ENCODE peak calls at places on chromosomes 12 and 14, in five cellular contexts. F is lung, E is GM12878, H is OCI-LY7, O is endodermal cell. B is an unnamed sample.
A peak's percentile ranks its signal among the peaks of the same experiment; 100 is the strongest.

GRCh38 chr14:21039585-21040369 is 2.4 kb upstream of the RNASE7 start:
- DNase-seq in O (peak; percentile 79), H (peak; percentile 47), E (no peak), F (no peak), B (no peak)

GRCh38 chr12:31890295-31891285 is 68.6 kb upstream of the RESF1 start:
- DNase-seq in F (no peak), H (peak; percentile 64), E (no peak), O (no peak), B (no peak)

GRCh38 chr14:70315942-70316341 is 43.5 kb downstream of the COX16 start:
- DNase-seq in F (no peak), H (no peak), O (no peak), E (no peak), B (no peak)

GRCh38 chr12:73547421-73547820 is 990.2 kb upstream of the ATXN7L3B start:
- DNase-seq in F (no peak), O (no peak), H (no peak), E (no peak), B (no peak)

GRCh38 chr14:32633930-32634329 is 304.7 kb upstream of the NPAS3 start:
- DNase-seq in H (no peak), F (no peak), O (no peak), E (no peak), B (no peak)

GRCh38 chr14:59159169-59159568 is 29.3 kb upstream of the DAAM1 start:
- DNase-seq in E (no peak), O (no peak), F (no peak), H (no peak), B (no peak)

GRCh38 chr14:76996563-76997146 is 31.9 kb downstream of the IRF2BPL start:
- DNase-seq in F (no peak), E (no peak), O (no peak), H (no peak), B (no peak)

GRCh38 chr12:123075591-123076171 is 75.2 kb downstream of the PITPNM2 start:
- DNase-seq in O (peak; percentile 92), E (no peak), H (peak; percentile 63), F (peak; percentile 36), B (peak; percentile 69)

GRCh38 chr14:59187802-59188460 is 536 bp upstream of the DAAM1 start:
- DNase-seq in H (peak; percentile 81), F (no peak), E (no peak), O (no peak), B (peak; percentile 31)

GRCh38 chr12:57522887-57523705 is 472 bp downstream of the MBD6 start:
- DNase-seq in F (peak; percentile 76), H (peak; percentile 73), O (peak; percentile 88), E (no peak), B (peak; percentile 36)

GRCh38 chr12:64221656-64222010 is 463 bp downstream of the KICS2 start:
- DNase-seq in H (peak; percentile 59), F (peak; percentile 88), E (peak; percentile 9), O (peak; percentile 98), B (no peak)

GRCh38 chr14:52473557-52473956 is 78.7 kb downstream of the TXNDC16 start:
- DNase-seq in E (no peak), H (peak; percentile 14), O (no peak), F (no peak), B (no peak)

GRCh38 chr12:3216726-3217682 is 139.8 kb downstream of the TSPAN9 start:
- DNase-seq in H (no peak), E (no peak), F (no peak), O (no peak), B (no peak)

GRCh38 chr12:75389061-75389460 is 1.8 kb upstream of the GLIPR1L2 start:
- DNase-seq in E (no peak), O (no peak), F (no peak), H (no peak), B (no peak)

GRCh38 chr12:62403031-62403430 is 63.6 kb upstream of the MON2 start:
- DNase-seq in O (no peak), E (no peak), F (no peak), H (no peak), B (no peak)

GRCh38 chr12:44968960-44969359 is 81.9 kb downstream of the DBX2 start:
- DNase-seq in F (no peak), E (no peak), H (no peak), O (no peak), B (no peak)

GRCh38 chr12:44976246-44976645 is 74.7 kb downstream of the DBX2 start:
- DNase-seq in H (no peak), F (no peak), O (no peak), E (no peak), B (no peak)

GRCh38 chr12:44972746-44973421 is 78.0 kb downstream of the DBX2 start:
- DNase-seq in H (peak; percentile 19), F (no peak), O (peak; percentile 85), E (no peak), B (no peak)
- TF ChIP-seq CTCF in H (peak; percentile 76), F (no peak), O (peak; percentile 84), E (peak; percentile 54), B (peak; percentile 29)

DNA sequence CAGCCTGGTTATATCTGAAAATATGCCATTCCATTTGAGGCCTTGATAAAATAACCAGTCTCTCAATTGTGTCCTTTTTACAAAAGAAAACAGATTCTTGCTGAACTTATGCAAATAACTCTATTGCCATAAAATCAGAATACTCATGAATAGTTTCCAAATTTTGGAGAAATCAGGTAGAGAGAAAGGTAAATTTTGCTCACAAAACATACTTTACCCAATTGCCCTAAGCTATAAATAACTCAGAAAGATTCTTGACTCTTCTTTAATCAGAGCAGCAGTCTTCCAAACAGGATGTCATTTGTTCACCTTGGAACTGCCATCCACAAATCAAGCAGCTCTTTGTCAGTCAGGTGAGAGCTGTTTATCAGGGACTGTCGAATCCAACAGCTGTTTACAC is 12.6 kb downstream of the ZNF26 start:
- DNase-seq in F (no peak), E (no peak), H (peak; percentile 14), O (no peak), B (no peak)
- H3K9me3 ChIP-seq in F (peaks cover 4% of the 10 kb centered on the region), E (peaks cover 46% of the 10 kb centered on the region), H (peaks cover 60% of the 10 kb centered on the region), O (peaks cover 94% of the 10 kb centered on the region), B (peaks cover 95% of the 10 kb centered on the region)

GRCh38 chr14:75672588-75673192 is 11.6 kb downstream of the TTLL5 start:
- DNase-seq in E (no peak), H (no peak), F (no peak), O (no peak), B (no peak)

GRCh38 chr14:75661499-75661814 is 411 bp downstream of the TTLL5 start:
- DNase-seq in E (no peak), F (no peak), H (no peak), O (no peak), B (no peak)

GRCh38 chr14:75662966-75663365 is 1.9 kb downstream of the TTLL5 start:
- DNase-seq in E (no peak), F (no peak), O (no peak), H (no peak), B (no peak)

GRCh38 chr14:75667099-75667498 is 6.1 kb downstream of the TTLL5 start:
- DNase-seq in O (no peak), E (no peak), F (no peak), H (no peak), B (no peak)
- H3K27ac ChIP-seq in O (no peak overlapping the region), E (no peak overlapping the region), F (no peak overlapping the region), H (no peak overlapping the region), B (no peak overlapping the region)

GRCh38 chr14:92484132-92484823 is 29.3 kb upstream of the RIN3 start:
- DNase-seq in H (no peak), E (no peak), O (peak; percentile 35), F (peak; percentile 17), B (no peak)

GRCh38 chr14:92481811-92482559 is 31.6 kb upstream of the RIN3 start:
- DNase-seq in F (peak; percentile 7), E (no peak), H (no peak), O (no peak), B (no peak)

GRCh38 chr14:92480856-92481255 is 32.7 kb upstream of the RIN3 start:
- DNase-seq in O (peak; percentile 35), E (no peak), H (no peak), F (no peak), B (no peak)

GRCh38 chr14:92482621-92483319 is 30.8 kb upstream of the RIN3 start:
- DNase-seq in E (no peak), O (no peak), F (no peak), H (no peak), B (no peak)

GRCh38 chr14:92481386-92481785 is 32.2 kb upstream of the RIN3 start:
- DNase-seq in E (no peak), H (no peak), O (peak; percentile 49), F (peak; percentile 10), B (no peak)
- TF ChIP-seq CTCF in E (peak; percentile 15), H (peak; percentile 23), O (peak; percentile 61), F (no peak), B (no peak)

B was measured in CD4-positive, alpha-beta T cell.